ENCODE peak calls at places on chromosomes 13 and 19, in six cellular contexts. One of them, this sample, is unnamed. For H3K27me3, the result is how much of the 10 kb centered on the place peaks cover.

GRCh38 chr13:41289463-41289881 is 21.6 kb upstream of the NAA16 start:
- DNase-seq in psoas muscle: no peak
- DNase-seq in sigmoid colon: no peak
- DNase-seq in Peyer's patch: no peak
- DNase-seq in CD4-positive, alpha-beta T cell: no peak
- DNase-seq in adrenal gland: no peak
- DNase-seq in this sample: no peak

GRCh38 chr13:93318538-93318937 is 91.9 kb downstream of the GPC6 start:
- DNase-seq in psoas muscle: no peak
- DNase-seq in sigmoid colon: no peak
- DNase-seq in Peyer's patch: no peak
- DNase-seq in CD4-positive, alpha-beta T cell: no peak
- DNase-seq in adrenal gland: no peak
- DNase-seq in this sample: no peak

GRCh38 chr13:99867535-99868271 is 103.9 kb downstream of the ZIC5 start:
- DNase-seq in psoas muscle: no peak
- DNase-seq in sigmoid colon: no peak
- DNase-seq in Peyer's patch: no peak
- DNase-seq in CD4-positive, alpha-beta T cell: no peak
- DNase-seq in adrenal gland: no peak
- DNase-seq in this sample: no peak

GRCh38 chr13:49373699-49374098 is 70.2 kb downstream of the CAB39L start:
- DNase-seq in psoas muscle: no peak
- DNase-seq in sigmoid colon: no peak
- DNase-seq in Peyer's patch: no peak
- DNase-seq in CD4-positive, alpha-beta T cell: no peak
- DNase-seq in adrenal gland: no peak
- DNase-seq in this sample: no peak

GRCh38 chr19:41646589-41647204 is 19.8 kb upstream of the CEACAM4 start:
- DNase-seq in psoas muscle: no peak
- DNase-seq in sigmoid colon: no peak
- DNase-seq in Peyer's patch: no peak
- DNase-seq in CD4-positive, alpha-beta T cell: peak
- DNase-seq in adrenal gland: no peak
- DNase-seq in this sample: no peak

GRCh38 chr19:6806488-6806887 is 34.0 kb downstream of the VAV1 start:
- DNase-seq in psoas muscle: no peak
- DNase-seq in sigmoid colon: no peak
- DNase-seq in Peyer's patch: no peak
- DNase-seq in CD4-positive, alpha-beta T cell: no peak
- DNase-seq in adrenal gland: no peak
- DNase-seq in this sample: no peak

GRCh38 chr19:3670796-3671679 is 29.2 kb downstream of the PIP5K1C start:
- DNase-seq in psoas muscle: peak
- DNase-seq in sigmoid colon: peak
- DNase-seq in Peyer's patch: peak
- DNase-seq in CD4-positive, alpha-beta T cell: no peak
- DNase-seq in adrenal gland: peak
- DNase-seq in this sample: peak

GRCh38 chr19:46732966-46733692 is 12.7 kb upstream of the FKRP start:
- DNase-seq in psoas muscle: no peak
- DNase-seq in sigmoid colon: no peak
- DNase-seq in Peyer's patch: peak
- DNase-seq in CD4-positive, alpha-beta T cell: no peak
- DNase-seq in adrenal gland: peak
- DNase-seq in this sample: peak

GRCh38 chr19:10230155-10230903 is 802 bp downstream of the S1PR2 start:
- DNase-seq in psoas muscle: peak
- DNase-seq in sigmoid colon: peak
- DNase-seq in Peyer's patch: no peak
- DNase-seq in CD4-positive, alpha-beta T cell: peak
- DNase-seq in adrenal gland: no peak
- DNase-seq in this sample: no peak

GRCh38 chr19:14413355-14413754 is 5.8 kb downstream of the DDX39A start:
- DNase-seq in psoas muscle: no peak
- DNase-seq in sigmoid colon: no peak
- DNase-seq in Peyer's patch: no peak
- DNase-seq in CD4-positive, alpha-beta T cell: no peak
- DNase-seq in adrenal gland: no peak
- DNase-seq in this sample: no peak

GRCh38 chr13:21949818-21950429 is 279.1 kb downstream of the FGF9 start:
- DNase-seq in psoas muscle: no peak
- DNase-seq in sigmoid colon: no peak
- DNase-seq in Peyer's patch: no peak
- DNase-seq in CD4-positive, alpha-beta T cell: no peak
- DNase-seq in adrenal gland: no peak
- DNase-seq in this sample: no peak

GRCh38 chr19:8307400-8307964 is 676 bp downstream of the CD320 start:
- DNase-seq in psoas muscle: peak
- DNase-seq in sigmoid colon: peak
- DNase-seq in Peyer's patch: no peak
- DNase-seq in CD4-positive, alpha-beta T cell: no peak
- DNase-seq in adrenal gland: peak
- DNase-seq in this sample: peak

GRCh38 chr13:111474136-111475002 is 153.9 kb downstream of the TEX29 start:
- DNase-seq in psoas muscle: no peak
- DNase-seq in sigmoid colon: no peak
- DNase-seq in Peyer's patch: no peak
- DNase-seq in CD4-positive, alpha-beta T cell: no peak
- DNase-seq in adrenal gland: no peak
- DNase-seq in this sample: no peak

GRCh38 chr13:51966186-51966585 is 45.1 kb downstream of the ATP7B start:
- DNase-seq in psoas muscle: no peak
- DNase-seq in sigmoid colon: no peak
- DNase-seq in Peyer's patch: no peak
- DNase-seq in CD4-positive, alpha-beta T cell: no peak
- DNase-seq in adrenal gland: no peak
- DNase-seq in this sample: no peak

DNA sequence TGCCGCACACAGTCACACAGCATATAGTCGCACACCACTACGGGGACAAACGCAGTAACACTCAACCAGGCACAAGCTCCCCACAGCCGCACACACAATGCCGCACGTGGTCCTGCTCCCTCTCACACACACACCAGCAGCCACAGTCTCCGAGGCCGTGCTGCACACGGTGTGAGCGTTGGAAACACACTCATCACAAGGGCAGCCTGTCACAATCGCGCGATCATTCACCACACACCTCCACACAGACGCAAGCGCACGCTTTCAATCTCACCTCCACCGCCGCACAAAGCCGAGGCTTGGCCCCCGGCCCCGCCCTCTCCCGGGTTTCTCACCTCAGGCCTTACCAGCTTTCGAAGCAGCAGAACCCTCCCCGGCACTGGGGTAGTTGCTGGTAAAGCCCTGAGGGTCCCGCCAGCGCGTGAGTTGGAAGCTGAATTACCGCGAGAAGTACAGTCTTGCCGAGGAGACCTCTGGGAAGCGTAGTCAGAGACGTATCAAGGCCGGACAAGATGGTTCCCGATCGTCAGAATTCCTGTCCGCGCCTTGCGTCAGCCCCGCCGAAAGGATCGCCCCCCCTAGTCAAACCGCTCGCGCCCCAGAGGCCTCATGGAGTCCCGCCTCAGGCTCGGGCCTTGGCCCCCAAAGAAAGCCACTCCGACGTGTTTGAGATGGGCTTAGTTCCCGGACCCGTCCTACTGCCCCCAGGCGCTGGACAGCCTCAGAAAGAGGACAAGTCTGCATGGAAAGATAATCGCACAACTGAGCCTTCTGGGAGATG is at the start of gene ZNF566:
- DNase-seq in psoas muscle: peak
- DNase-seq in sigmoid colon: peak
- DNase-seq in Peyer's patch: peak
- DNase-seq in CD4-positive, alpha-beta T cell: peak
- DNase-seq in adrenal gland: peak
- DNase-seq in this sample: peak
- H3K27me3 ChIP-seq in psoas muscle: under half
- H3K27me3 ChIP-seq in sigmoid colon: under half
- H3K27me3 ChIP-seq in Peyer's patch: under half
- H3K27me3 ChIP-seq in CD4-positive, alpha-beta T cell: under half
- H3K27me3 ChIP-seq in adrenal gland: under half
- H3K27me3 ChIP-seq in this sample: under half

GRCh38 chr13:63120883-63121282 is 1705.2 kb upstream of the PCDH20 start:
- DNase-seq in psoas muscle: no peak
- DNase-seq in sigmoid colon: no peak
- DNase-seq in Peyer's patch: no peak
- DNase-seq in CD4-positive, alpha-beta T cell: no peak
- DNase-seq in adrenal gland: no peak
- DNase-seq in this sample: no peak

DNA sequence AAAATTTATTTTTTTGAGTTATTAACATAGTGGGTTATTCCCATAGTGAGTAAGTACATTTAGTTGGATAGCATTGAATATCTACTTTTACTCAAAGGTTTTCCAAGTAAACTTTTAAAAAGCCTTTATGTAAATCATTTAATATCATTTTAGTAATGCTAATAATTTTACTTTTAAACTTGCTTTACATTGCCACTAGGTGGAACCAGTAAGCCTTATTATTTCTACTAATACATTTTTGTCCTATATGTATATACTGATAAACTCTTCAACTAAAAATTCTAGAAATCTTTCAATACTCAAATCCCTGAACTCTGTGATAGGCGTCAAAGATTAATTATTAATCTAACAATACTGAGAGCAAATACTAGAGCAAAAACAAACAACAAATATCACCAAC is 1709.2 kb upstream of the PCDH20 start:
- DNase-seq in psoas muscle: no peak
- DNase-seq in sigmoid colon: no peak
- DNase-seq in Peyer's patch: no peak
- DNase-seq in CD4-positive, alpha-beta T cell: no peak
- DNase-seq in adrenal gland: no peak
- DNase-seq in this sample: no peak
- TF ChIP-seq CTCF in psoas muscle: peak
- TF ChIP-seq CTCF in sigmoid colon: no peak
- TF ChIP-seq CTCF in Peyer's patch: no peak
- TF ChIP-seq CTCF in CD4-positive, alpha-beta T cell: no peak
- TF ChIP-seq CTCF in adrenal gland: peak
- TF ChIP-seq CTCF in this sample: no peak

GRCh38 chr13:24083722-24084421 is 76.6 kb upstream of the SPATA13 start:
- DNase-seq in psoas muscle: no peak
- DNase-seq in sigmoid colon: no peak
- DNase-seq in Peyer's patch: no peak
- DNase-seq in CD4-positive, alpha-beta T cell: no peak
- DNase-seq in adrenal gland: no peak
- DNase-seq in this sample: no peak

GRCh38 chr13:24085662-24086061 is 74.9 kb upstream of the SPATA13 start:
- DNase-seq in psoas muscle: no peak
- DNase-seq in sigmoid colon: no peak
- DNase-seq in Peyer's patch: no peak
- DNase-seq in CD4-positive, alpha-beta T cell: no peak
- DNase-seq in adrenal gland: no peak
- DNase-seq in this sample: no peak

GRCh38 chr13:24087611-24088235 is 72.8 kb upstream of the SPATA13 start:
- DNase-seq in psoas muscle: no peak
- DNase-seq in sigmoid colon: no peak
- DNase-seq in Peyer's patch: peak
- DNase-seq in CD4-positive, alpha-beta T cell: no peak
- DNase-seq in adrenal gland: peak
- DNase-seq in this sample: no peak

GRCh38 chr13:24083141-24083540 is 77.4 kb upstream of the SPATA13 start:
- DNase-seq in psoas muscle: no peak
- DNase-seq in sigmoid colon: no peak
- DNase-seq in Peyer's patch: no peak
- DNase-seq in CD4-positive, alpha-beta T cell: no peak
- DNase-seq in adrenal gland: no peak
- DNase-seq in this sample: no peak

DNA sequence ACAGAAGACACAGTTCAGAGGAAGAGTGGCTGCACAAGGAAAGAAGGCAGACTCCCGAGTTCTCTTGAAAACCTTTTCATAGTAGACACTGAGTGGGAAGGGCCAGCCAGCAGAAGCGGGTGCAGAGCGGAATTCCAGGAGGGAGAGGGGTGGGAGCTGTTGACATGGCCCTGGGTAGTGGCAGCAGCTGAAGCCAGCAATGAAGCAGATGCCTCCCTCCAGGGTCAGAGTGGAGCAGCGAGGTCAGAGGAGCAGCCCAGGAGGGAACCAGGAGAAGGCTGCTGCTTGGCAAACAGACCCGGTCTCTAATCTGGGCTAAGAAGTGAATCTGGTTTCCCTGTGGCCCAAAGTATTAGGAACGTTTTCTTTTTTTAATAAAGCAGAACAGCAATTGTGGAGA is 73.9 kb upstream of the SPATA13 start:
- DNase-seq in psoas muscle: no peak
- DNase-seq in sigmoid colon: no peak
- DNase-seq in Peyer's patch: no peak
- DNase-seq in CD4-positive, alpha-beta T cell: no peak
- DNase-seq in adrenal gland: no peak
- DNase-seq in this sample: no peak
- H3K27me3 ChIP-seq in psoas muscle: under half
- H3K27me3 ChIP-seq in sigmoid colon: under half
- H3K27me3 ChIP-seq in Peyer's patch: under half
- H3K27me3 ChIP-seq in CD4-positive, alpha-beta T cell: under half
- H3K27me3 ChIP-seq in adrenal gland: under half
- H3K27me3 ChIP-seq in this sample: under half

GRCh38 chr19:21143428-21143827 is 1.6 kb downstream of the ZNF431 start:
- DNase-seq in psoas muscle: no peak
- DNase-seq in sigmoid colon: no peak
- DNase-seq in Peyer's patch: no peak
- DNase-seq in CD4-positive, alpha-beta T cell: no peak
- DNase-seq in adrenal gland: no peak
- DNase-seq in this sample: no peak

GRCh38 chr19:21138130-21138529 is 3.7 kb upstream of the ZNF431 start:
- DNase-seq in psoas muscle: no peak
- DNase-seq in sigmoid colon: no peak
- DNase-seq in Peyer's patch: no peak
- DNase-seq in CD4-positive, alpha-beta T cell: no peak
- DNase-seq in adrenal gland: no peak
- DNase-seq in this sample: no peak

GRCh38 chr19:21147540-21147939 is 5.7 kb downstream of the ZNF431 start:
- DNase-seq in psoas muscle: no peak
- DNase-seq in sigmoid colon: no peak
- DNase-seq in Peyer's patch: no peak
- DNase-seq in CD4-positive, alpha-beta T cell: no peak
- DNase-seq in adrenal gland: no peak
- DNase-seq in this sample: no peak

GRCh38 chr19:21143846-21144245 is 2.0 kb downstream of the ZNF431 start:
- DNase-seq in psoas muscle: no peak
- DNase-seq in sigmoid colon: no peak
- DNase-seq in Peyer's patch: no peak
- DNase-seq in CD4-positive, alpha-beta T cell: no peak
- DNase-seq in adrenal gland: no peak
- DNase-seq in this sample: no peak

GRCh38 chr19:21141787-21142464 is at the start of gene ZNF431:
- DNase-seq in psoas muscle: peak
- DNase-seq in sigmoid colon: peak
- DNase-seq in Peyer's patch: peak
- DNase-seq in CD4-positive, alpha-beta T cell: peak
- DNase-seq in adrenal gland: peak
- DNase-seq in this sample: peak
- TF ChIP-seq CTCF in psoas muscle: no peak
- TF ChIP-seq CTCF in sigmoid colon: no peak
- TF ChIP-seq CTCF in Peyer's patch: no peak
- TF ChIP-seq CTCF in CD4-positive, alpha-beta T cell: no peak
- TF ChIP-seq CTCF in adrenal gland: no peak
- TF ChIP-seq CTCF in this sample: no peak